ENCODE peak calls at places on chromosomes 12 and 14, in nine cellular contexts. G is heart left ventricle; L is cardiac fibroblast; N is tibial artery; O is psoas muscle; B is AG10803; P is CD8-positive, alpha-beta T cell; R is pancreas; E is uterus. Z is an unnamed sample.

GRCh38 chr14:56199095-56199975 is 81.1 kb downstream of the PELI2 start:
- DNase-seq in G (peak; percentile 35), L (peak; percentile 100), N (peak; percentile 62), O (no peak), B (peak; percentile 97), P (no peak), R (no peak), E (peak; percentile 28), Z (peak; percentile 63)

GRCh38 chr12:105382771-105383632 is 52.5 kb downstream of the C12orf75 start:
- DNase-seq in G (no peak), L (peak; percentile 85), N (no peak), O (no peak), B (peak; percentile 84), P (no peak), R (peak; percentile 27), E (peak; percentile 17), Z (peak; percentile 50)

GRCh38 chr12:126617312-126617711 is 1552.1 kb downstream of the AACS start:
- DNase-seq in G (no peak), L (peak; percentile 9), N (no peak), O (no peak), B (no peak), P (no peak), R (no peak), E (no peak), Z (no peak)

GRCh38 chr14:99672506-99673327 is 11.4 kb upstream of the CYP46A1 start:
- DNase-seq in G (no peak), L (no peak), N (no peak), O (no peak), B (no peak), P (no peak), R (no peak), E (no peak), Z (no peak)

GRCh38 chr12:48815281-48816110 is 2.8 kb upstream of the CACNB3 start:
- DNase-seq in G (peak; percentile 83), L (peak; percentile 85), N (peak; percentile 84), O (peak; percentile 72), B (peak; percentile 77), P (no peak), R (peak; percentile 78), E (peak; percentile 80), Z (peak; percentile 59)

GRCh38 chr14:61470261-61470953 is 149.0 kb downstream of the PRKCH start:
- DNase-seq in G (peak; percentile 64), L (peak; percentile 100), N (peak; percentile 30), O (no peak), B (peak; percentile 96), P (no peak), R (no peak), E (no peak), Z (no peak)

GRCh38 chr14:92696356-92696755 is 52.1 kb downstream of the LGMN start:
- DNase-seq in G (no peak), L (no peak), N (no peak), O (no peak), B (no peak), P (no peak), R (no peak), E (no peak), Z (no peak)

GRCh38 chr14:102775855-102776760 is 1.1 kb upstream of the TRAF3 start:
- DNase-seq in G (peak; percentile 27), L (peak; percentile 84), N (peak; percentile 45), O (peak; percentile 23), B (peak; percentile 69), P (no peak), R (no peak), E (peak; percentile 32), Z (no peak)

GRCh38 chr14:49879683-49880204 is 13.1 kb upstream of the ARF6 start:
- DNase-seq in G (no peak), L (peak; percentile 81), N (no peak), O (peak; percentile 27), B (peak; percentile 59), P (peak; percentile 61), R (peak; percentile 32), E (no peak), Z (peak; percentile 22)

GRCh38 chr14:75242546-75243273 is 35.9 kb upstream of the FOS start:
- DNase-seq in G (peak; percentile 41), L (peak; percentile 80), N (peak; percentile 39), O (peak; percentile 72), B (peak; percentile 90), P (no peak), R (no peak), E (peak; percentile 35), Z (no peak)

DNA sequence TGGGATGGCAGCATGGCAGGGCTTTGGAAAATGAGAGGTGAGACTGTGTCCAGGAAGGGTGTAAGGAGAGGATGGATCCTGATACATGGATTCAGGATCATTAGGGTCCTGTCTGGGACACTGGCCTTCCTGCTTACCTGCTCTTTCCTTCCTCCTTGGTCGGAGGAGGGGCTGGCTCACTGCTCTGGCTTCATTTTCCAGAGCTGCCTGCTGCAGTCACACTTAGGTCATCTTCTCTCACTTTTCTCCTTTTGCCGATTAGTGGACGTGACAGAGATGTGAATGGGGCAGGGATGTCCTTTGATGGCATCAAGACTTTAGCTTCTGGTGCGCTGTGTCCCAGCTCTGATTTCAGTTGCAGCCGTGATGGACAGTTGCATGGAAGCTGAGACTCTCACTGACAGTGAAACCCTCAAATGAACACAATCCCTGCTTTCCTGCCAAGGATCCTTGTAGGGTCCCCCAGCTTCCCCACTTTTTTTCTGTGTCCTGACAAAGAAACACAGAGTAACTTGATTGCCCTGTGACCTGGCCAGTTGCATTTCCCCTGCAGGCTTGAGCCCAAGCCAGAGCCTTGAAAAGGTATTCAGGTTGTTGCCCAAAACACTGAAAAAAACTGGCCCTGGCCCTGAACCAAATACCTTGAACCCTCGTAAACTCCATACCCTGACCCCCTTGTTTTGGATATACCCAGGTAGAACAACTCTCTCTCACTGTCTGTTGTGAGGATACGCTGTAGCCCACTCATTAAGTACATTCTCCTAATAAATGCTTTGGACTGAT is 756 bp upstream of the CIDEB start:
- DNase-seq in G (no peak), L (no peak), N (no peak), O (no peak), B (no peak), P (no peak), R (no peak), E (no peak), Z (no peak)
- TF ChIP-seq CTCF in G (no peak), L (no peak), N (no peak), O (peak; percentile 17), B (no peak), P (peak; percentile 30), R (no peak), E (no peak), Z (no peak)

DNA sequence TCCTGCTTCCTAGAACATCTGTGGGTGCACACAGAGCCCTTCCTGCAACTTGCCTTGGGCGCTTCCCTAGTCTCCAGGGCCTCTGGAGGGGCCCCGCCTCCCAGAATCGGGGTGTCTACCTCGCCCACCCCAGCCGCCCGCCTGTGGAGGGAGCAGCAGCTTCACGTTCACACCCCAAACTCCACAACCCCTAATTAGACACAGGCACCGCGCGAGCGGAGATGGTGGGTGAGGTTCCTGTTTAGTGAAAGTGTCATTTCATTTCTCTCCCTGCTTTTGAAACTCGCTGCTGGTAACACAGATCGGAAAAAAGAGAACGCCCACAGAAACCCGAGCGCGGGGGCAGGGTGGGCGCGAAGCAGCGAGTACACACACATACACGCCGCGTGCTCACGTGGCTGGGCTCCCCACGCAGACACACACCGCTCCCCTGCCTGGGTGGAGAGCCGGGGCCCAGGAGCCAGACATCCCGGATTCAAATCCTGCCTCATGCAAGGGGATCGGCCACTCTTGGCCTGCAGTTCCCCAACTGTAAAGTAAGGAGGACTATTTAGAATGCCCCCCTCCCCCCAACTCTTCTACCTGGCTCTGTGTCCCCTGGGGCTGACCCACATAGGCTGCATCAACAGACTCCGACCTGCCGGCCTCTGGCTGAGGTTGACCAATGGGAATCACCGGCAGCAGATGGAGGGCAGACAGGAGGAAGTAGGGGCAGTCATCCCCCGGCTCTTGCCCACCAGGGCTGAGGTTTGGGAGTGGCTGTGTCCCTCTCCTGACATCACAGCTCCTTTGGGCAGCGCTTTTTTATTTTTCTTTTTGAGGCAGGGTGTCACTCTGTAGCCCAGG is 79.2 kb upstream of the NCOR2 start:
- DNase-seq in G (no peak), L (no peak), N (no peak), O (no peak), B (no peak), P (peak; percentile 35), R (no peak), E (no peak), Z (no peak)
- H3K4me3 ChIP-seq in G (no peak overlapping the region), L (no peak overlapping the region), N (no peak overlapping the region), O (no peak overlapping the region), B (no peak overlapping the region), P (peak overlapping the region; percentile 30), R (no peak overlapping the region), E (no peak overlapping the region), Z (no peak overlapping the region)

GRCh38 chr12:63222582-63222981 is 71.6 kb upstream of the AVPR1A start:
- DNase-seq in G (no peak), L (no peak), N (no peak), O (no peak), B (no peak), P (no peak), R (no peak), E (no peak), Z (no peak)

GRCh38 chr12:63223128-63223527 is 72.1 kb upstream of the AVPR1A start:
- DNase-seq in G (no peak), L (no peak), N (no peak), O (no peak), B (no peak), P (no peak), R (no peak), E (no peak), Z (no peak)

GRCh38 chr12:63220921-63221320 is 69.9 kb upstream of the AVPR1A start:
- DNase-seq in G (no peak), L (no peak), N (no peak), O (no peak), B (no peak), P (no peak), R (no peak), E (no peak), Z (no peak)
- TF ChIP-seq CTCF in G (no peak), L (no peak), N (no peak), O (no peak), B (no peak), P (no peak), R (no peak), E (no peak), Z (peak; percentile 44)

GRCh38 chr14:54399560-54399959 is 2.8 kb downstream of the CDKN3 start:
- DNase-seq in G (no peak), L (no peak), N (no peak), O (no peak), B (no peak), P (no peak), R (no peak), E (no peak), Z (no peak)

GRCh38 chr14:54396183-54396492 is 669 bp upstream of the CDKN3 start:
- DNase-seq in G (no peak), L (no peak), N (no peak), O (no peak), B (no peak), P (no peak), R (no peak), E (no peak), Z (no peak)

GRCh38 chr14:54396493-54397335 is at the start of gene CDKN3:
- DNase-seq in G (peak; percentile 98), L (peak; percentile 99), N (peak; percentile 99), O (peak; percentile 98), B (peak; percentile 99), P (peak; percentile 96), R (peak; percentile 97), E (peak; percentile 97), Z (peak; percentile 98)

GRCh38 chr14:54395716-54396115 is 1.1 kb upstream of the CDKN3 start:
- DNase-seq in G (no peak), L (no peak), N (no peak), O (no peak), B (no peak), P (no peak), R (no peak), E (no peak), Z (no peak)

DNA sequence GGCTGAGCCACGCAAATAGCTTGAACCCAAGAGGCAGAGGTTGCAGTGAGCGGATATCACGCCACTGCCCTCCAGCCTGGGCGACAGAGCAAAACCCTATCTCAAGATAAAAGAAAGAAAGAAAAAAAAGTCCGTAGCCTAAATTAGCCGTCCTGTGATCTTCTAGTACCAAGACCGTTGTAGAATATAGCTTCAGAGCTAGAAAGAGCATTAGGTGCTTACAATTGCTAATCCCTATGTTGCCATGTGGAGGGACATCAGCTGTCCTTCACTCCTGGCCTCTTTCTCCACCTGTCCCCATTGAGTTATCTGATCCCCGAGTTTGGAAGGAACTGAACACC is 1.2 kb downstream of the CDKN3 start:
- DNase-seq in G (no peak), L (no peak), N (no peak), O (no peak), B (no peak), P (no peak), R (no peak), E (no peak), Z (no peak)
- H3K4me3 ChIP-seq in G (no peak overlapping the region), L (peak overlapping the region; percentile 97), N (no peak overlapping the region), O (no peak overlapping the region), B (peak overlapping the region; percentile 88), P (no peak overlapping the region), R (no peak overlapping the region), E (no peak overlapping the region), Z (peak overlapping the region; percentile 94)

Z was measured in LNCaP clone FGC.